ENCODE peak calls at places on chromosomes 2 and 18, in seven cellular contexts. D, Y, N, P, F, M and O are unnamed samples.

GRCh38 chr2:134124047-134124753 is 129.7 kb upstream of the MGAT5 start:
- DNase-seq in P (no peak), F (no peak), Y (no peak), N (peak; percentile 52), M (no peak), D (no peak), O (no peak)

GRCh38 chr18:8930990-8931648 is 171.4 kb upstream of the NDUFV2 start:
- DNase-seq in Y (no peak), P (no peak), N (no peak), D (no peak), F (no peak), M (no peak), O (no peak)

GRCh38 chr2:75416420-75417342 is 144.1 kb downstream of the EVA1A start:
- DNase-seq in M (peak; percentile 33), Y (no peak), N (no peak), D (no peak), F (no peak), P (no peak), O (no peak)

GRCh38 chr18:49617329-49617695 is 55.5 kb downstream of the LIPG start:
- DNase-seq in D (no peak), Y (no peak), M (no peak), N (no peak), F (no peak), P (no peak), O (no peak)

GRCh38 chr2:239472220-239472775 is 71.5 kb upstream of the HDAC4 start:
- DNase-seq in D (no peak), M (no peak), P (no peak), F (no peak), Y (no peak), N (no peak), O (no peak)

GRCh38 chr18:34322365-34323289 is 97.9 kb upstream of the NOL4 start:
- DNase-seq in D (peak; percentile 27), F (no peak), N (peak; percentile 34), M (peak; percentile 3), P (no peak), Y (no peak), O (peak; percentile 70)

GRCh38 chr2:200483729-200484198 is 26.1 kb downstream of the KCTD18 start:
- DNase-seq in N (peak; percentile 39), M (peak; percentile 47), F (no peak), Y (no peak), D (no peak), P (peak; percentile 29), O (peak; percentile 86)

GRCh38 chr2:173126819-173127218 is 51.2 kb downstream of the MAP3K20 start:
- DNase-seq in N (no peak), M (no peak), P (no peak), Y (no peak), D (no peak), F (no peak), O (no peak)